ENCODE peak calls at places on chromosomes 3 and 15, in seven cellular contexts. H is hepatocyte; X is body of pancreas; F is astrocyte; L is HepG2; A is CD8-positive, alpha-beta T cell; Q is keratinocyte. Y is an unnamed sample. For H3K4me1, the result is how much of the 10 kb centered on the place peaks cover.

GRCh38 chr3:62632510-62633294 is 242.5 kb downstream of the CADPS start:
- DNase-seq in H (peak), X (peak), F (no peak), L (no peak), A (no peak), Q (no peak), Y (no peak)

GRCh38 chr15:96038650-96039049 is 291.9 kb upstream of the NR2F2 start:
- DNase-seq in H (no peak), X (no peak), F (peak), L (no peak), A (no peak), Q (no peak), Y (no peak)

GRCh38 chr3:59245300-59245878 is 195.6 kb upstream of the CFAP20DC start:
- DNase-seq in H (no peak), X (no peak), F (peak), L (no peak), A (no peak), Q (no peak), Y (no peak)

GRCh38 chr3:47469616-47470015 is 6.1 kb downstream of the SCAP start:
- DNase-seq in H (no peak), X (no peak), F (no peak), L (no peak), A (no peak), Q (no peak), Y (no peak)

GRCh38 chr3:32334675-32335074 is 57.0 kb upstream of the CMTM7 start:
- DNase-seq in H (no peak), X (no peak), F (no peak), L (no peak), A (peak), Q (no peak), Y (no peak)

GRCh38 chr15:83733206-83733605 is 79.3 kb downstream of the ADAMTSL3 start:
- DNase-seq in H (no peak), X (no peak), F (peak), L (no peak), A (no peak), Q (peak), Y (no peak)

GRCh38 chr3:127762077-127762786 is 60.1 kb downstream of the MGLL start:
- DNase-seq in H (no peak), X (no peak), F (no peak), L (no peak), A (no peak), Q (no peak), Y (no peak)

GRCh38 chr15:25790003-25790660 is 73.0 kb downstream of the ATP10A start:
- DNase-seq in H (peak), X (peak), F (peak), L (no peak), A (no peak), Q (no peak), Y (peak)

GRCh38 chr15:51108933-51109550 is 14.3 kb upstream of the TNFAIP8L3 start:
- DNase-seq in H (no peak), X (no peak), F (peak), L (no peak), A (no peak), Q (no peak), Y (no peak)

GRCh38 chr15:65951007-65951406 is 81.7 kb downstream of the RAB11A start:
- DNase-seq in H (no peak), X (no peak), F (no peak), L (no peak), A (no peak), Q (no peak), Y (no peak)
- H3K4me3 ChIP-seq in H (no peak), X (no peak), F (no peak), L (no peak), A (no peak), Q (no peak), Y (no peak)

DNA sequence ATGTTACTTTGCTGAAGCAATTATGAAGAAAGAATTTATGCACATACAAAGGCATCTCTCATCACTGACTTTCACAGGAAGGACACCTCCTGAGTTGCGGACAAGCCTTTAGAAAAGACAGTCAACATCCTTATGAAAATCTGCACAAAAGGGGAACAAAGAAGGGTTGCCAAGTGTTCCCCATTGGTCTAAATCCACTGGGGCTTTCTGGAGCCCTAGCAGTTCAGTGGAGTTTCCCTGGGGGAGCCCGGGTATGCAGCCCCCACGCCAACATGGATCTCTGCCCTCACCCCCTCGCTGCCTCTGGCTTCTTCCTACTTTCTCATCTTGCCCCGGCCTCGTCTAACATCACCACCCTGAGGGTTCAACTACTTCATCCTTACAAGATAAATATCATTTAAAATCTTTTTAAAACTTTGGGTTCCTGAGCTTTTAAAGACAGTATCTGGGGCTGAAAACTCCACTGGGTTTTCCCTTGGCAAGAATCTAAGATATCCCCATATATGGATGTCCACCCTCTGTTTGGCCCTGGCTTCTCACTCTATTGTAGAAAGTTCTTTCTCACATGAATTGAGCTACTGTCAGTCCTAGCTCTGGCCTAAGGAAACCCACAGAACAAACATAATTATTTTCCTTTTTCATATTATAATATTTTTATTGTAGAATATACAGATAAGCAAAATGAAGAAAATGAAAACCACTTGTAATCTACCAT is 207.9 kb upstream of the RGMA start:
- DNase-seq in H (no peak), X (no peak), F (no peak), L (no peak), A (no peak), Q (no peak), Y (no peak)
- H3K4me1 ChIP-seq in H (under half), X (under half), F (under half), L (under half), A (under half), Q (under half), Y (under half)

GRCh38 chr3:180601688-180602666 is at the start of gene TTC14:
- DNase-seq in H (peak), X (peak), F (peak), L (peak), A (peak), Q (peak), Y (peak)
- TF ChIP-seq CTCF in H (no peak), X (no peak), F (no peak), L (peak), A (no peak), Q (peak), Y (no peak)

DNA sequence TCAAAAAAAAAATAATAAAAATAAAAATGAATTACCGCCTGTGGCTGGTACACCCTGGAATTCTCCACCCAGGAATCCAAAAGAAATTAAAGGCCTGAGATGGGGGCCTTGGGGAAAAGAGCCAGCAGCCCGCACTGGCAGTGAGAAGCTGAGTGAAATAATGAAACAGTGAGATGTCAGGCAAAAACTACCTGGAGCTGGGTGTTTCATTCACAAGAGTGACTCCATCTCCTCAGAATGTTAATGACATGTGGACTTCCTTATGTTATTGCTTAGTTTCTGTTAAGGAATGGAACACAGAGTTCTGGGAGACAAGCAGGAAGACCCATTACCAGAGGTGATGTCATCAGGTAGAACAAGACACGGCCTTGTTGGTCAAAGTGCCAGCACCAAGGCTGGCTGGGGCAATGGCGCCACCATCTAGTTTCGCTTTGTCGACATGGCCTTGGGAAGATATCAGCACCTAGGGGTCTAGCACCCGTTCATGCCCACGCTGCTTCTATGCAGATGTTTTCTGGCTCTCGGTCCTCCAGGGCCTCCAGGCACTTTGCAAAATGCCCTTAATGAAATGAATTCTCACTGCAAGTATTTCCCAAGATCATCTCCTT is 252.2 kb downstream of the FAM43A start:
- DNase-seq in H (no peak), X (no peak), F (no peak), L (no peak), A (no peak), Q (no peak), Y (no peak)
- H3K4me3 ChIP-seq in H (no peak), X (no peak), F (no peak), L (no peak), A (no peak), Q (no peak), Y (no peak)

DNA sequence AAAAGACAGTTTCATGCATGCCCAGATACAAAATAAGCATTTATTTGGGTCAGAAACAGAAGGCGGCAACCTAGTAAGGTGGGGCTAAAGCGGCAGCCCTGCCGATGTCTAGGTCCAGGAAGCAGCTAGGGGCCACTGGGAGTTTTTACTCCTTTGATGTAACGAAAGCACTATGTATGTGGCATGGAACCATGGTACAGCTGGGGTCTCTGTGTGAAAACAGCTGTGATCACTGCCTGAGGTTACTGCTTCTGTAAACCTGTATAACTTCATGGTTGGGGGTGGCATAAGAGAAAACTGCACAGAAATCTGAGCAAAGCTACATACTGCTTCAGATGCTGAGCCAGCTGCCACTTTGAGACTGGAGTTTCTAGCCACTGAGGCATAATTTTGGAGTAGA is 119.5 kb downstream of the ZNF280D start:
- DNase-seq in H (no peak), X (no peak), F (no peak), L (no peak), A (no peak), Q (no peak), Y (no peak)
- H3K4me1 ChIP-seq in H (under half), X (under half), F (under half), L (under half), A (under half), Q (under half), Y (under half)

GRCh38 chr15:33089165-33089877 is 105.2 kb downstream of the FMN1 start:
- DNase-seq in H (no peak), X (no peak), F (no peak), L (no peak), A (no peak), Q (no peak), Y (no peak)
- TF ChIP-seq CTCF in H (no peak), X (no peak), F (no peak), L (no peak), A (no peak), Q (no peak), Y (no peak)

DNA sequence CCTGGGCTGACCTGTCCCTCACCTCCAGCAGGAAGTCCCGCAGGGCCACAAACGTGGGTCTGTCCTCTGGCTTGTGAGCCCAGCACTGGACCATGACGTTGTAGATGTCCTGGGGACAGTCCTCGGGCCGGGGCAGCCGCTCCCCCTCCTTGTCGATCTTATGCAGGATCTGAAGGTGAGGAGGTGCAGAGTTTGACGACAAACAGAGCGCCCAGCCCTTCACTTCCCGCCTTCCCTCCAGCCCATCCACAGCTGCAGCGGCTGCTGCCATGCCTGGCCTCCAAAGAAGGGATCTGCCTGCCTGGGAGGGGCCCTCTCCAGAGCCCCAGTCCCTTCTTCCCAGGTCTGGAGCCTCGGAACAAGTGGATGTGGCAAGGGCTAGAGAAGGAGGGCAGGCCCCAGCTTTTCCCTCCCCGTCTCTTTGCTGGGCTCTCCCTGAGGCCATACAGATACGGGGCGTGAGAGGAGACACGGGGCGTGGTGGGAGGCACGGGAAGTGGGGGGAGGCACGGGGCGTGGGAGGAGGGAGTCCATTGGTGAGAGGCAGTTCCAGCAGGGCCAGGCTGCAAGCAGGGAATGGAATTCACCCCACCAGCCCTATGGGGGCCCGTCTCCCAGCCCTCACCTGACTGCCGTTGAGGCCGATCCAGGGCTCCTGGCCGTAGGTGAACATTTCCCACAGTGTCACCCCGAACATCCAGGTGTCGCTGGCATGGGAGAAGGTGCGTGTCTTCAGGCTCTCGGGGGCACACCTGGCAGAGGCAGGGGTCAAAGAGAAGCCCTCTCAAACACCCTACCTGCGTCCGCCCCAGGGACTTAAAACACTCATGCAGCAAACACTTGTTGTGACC is 29.7 kb downstream of the TNK2 start:
- DNase-seq in H (no peak), X (no peak), F (no peak), L (no peak), A (no peak), Q (no peak), Y (no peak)
- H3K4me3 ChIP-seq in H (no peak), X (no peak), F (no peak), L (no peak), A (no peak), Q (no peak), Y (no peak)

DNA sequence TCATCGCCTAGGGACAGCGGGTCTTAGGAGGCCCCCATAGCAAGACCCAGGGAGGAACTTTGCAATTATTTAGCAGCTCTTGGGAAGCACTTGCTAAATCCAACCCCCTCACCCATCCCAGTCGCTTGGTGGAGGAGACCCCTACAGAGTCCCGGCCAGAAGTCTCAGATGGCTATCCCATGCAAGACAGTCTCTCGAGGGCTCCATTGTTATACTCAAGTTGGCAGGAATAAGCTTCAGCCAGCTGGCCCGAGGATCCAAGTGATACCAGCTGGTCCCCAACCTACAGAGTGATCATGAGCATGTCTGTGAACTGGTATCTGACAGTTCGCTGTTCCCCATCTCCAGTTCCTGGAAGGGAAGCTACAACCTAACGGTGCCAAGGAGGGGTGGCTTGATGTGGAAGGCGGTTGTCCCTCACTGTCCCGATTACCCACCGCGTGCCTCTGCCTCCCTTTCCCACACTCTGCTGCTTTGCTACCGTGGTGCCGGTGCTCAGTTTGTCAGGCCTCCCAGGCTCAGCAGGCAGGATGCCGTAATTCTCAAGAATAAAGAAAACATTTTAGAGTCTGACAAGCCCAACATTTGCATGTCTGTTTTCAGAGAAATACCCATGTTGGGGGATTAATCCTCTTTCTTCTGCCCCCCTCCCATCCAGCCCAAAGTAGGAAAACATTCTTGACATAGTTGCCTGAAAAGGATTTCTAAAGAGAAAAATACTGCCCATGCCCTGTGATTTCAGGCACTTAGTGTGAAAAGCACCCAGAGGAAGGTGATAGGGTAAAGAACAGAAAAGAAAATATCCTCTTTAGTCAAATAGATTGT is 49.5 kb upstream of the HES1 start:
- DNase-seq in H (no peak), X (no peak), F (peak), L (no peak), A (no peak), Q (no peak), Y (no peak)
- H3K4me1 ChIP-seq in H (under half), X (under half), F (half or more), L (half or more), A (under half), Q (under half), Y (under half)

Y was measured in upper lobe of right lung.